ENCODE peak calls at places on chromosomes 13 and 19, in four cellular contexts. One of them, this sample, is unnamed.

GRCh38 chr13:77859450-77859849 is 59.2 kb downstream of the EDNRB start:
- DNase-seq in breast epithelium: no peak
- DNase-seq in activated CD8-positive, alpha-beta T cell treated with anti-CD3 and anti-CD28 coated beads for 36 hours: no peak
- DNase-seq in osteocyte: no peak
- DNase-seq in this sample: no peak

GRCh38 chr19:45492627-45493470 is 4.0 kb downstream of the RTN2 start:
- DNase-seq in breast epithelium: peak
- DNase-seq in osteocyte: no peak
- DNase-seq in activated CD8-positive, alpha-beta T cell treated with anti-CD3 and anti-CD28 coated beads for 36 hours: no peak
- DNase-seq in this sample: no peak

GRCh38 chr13:92320323-92320722 is 906.3 kb upstream of the GPC6 start:
- DNase-seq in osteocyte: no peak
- DNase-seq in breast epithelium: no peak
- DNase-seq in activated CD8-positive, alpha-beta T cell treated with anti-CD3 and anti-CD28 coated beads for 36 hours: no peak
- DNase-seq in this sample: no peak

GRCh38 chr13:27308941-27309340 is 38.3 kb downstream of the RASL11A start:
- DNase-seq in osteocyte: no peak
- DNase-seq in breast epithelium: no peak
- DNase-seq in activated CD8-positive, alpha-beta T cell treated with anti-CD3 and anti-CD28 coated beads for 36 hours: no peak
- DNase-seq in this sample: no peak

GRCh38 chr19:45499196-45500180 is 1.2 kb downstream of the PPM1N start:
- DNase-seq in osteocyte: no peak
- DNase-seq in activated CD8-positive, alpha-beta T cell treated with anti-CD3 and anti-CD28 coated beads for 36 hours: peak
- DNase-seq in breast epithelium: no peak
- DNase-seq in this sample: peak

GRCh38 chr19:49553451-49554271 is 25.9 kb downstream of the RCN3 start:
- DNase-seq in activated CD8-positive, alpha-beta T cell treated with anti-CD3 and anti-CD28 coated beads for 36 hours: peak
- DNase-seq in osteocyte: no peak
- DNase-seq in breast epithelium: no peak
- DNase-seq in this sample: no peak

GRCh38 chr19:52942371-52943133 is 19.3 kb upstream of the ZNF888 start:
- DNase-seq in activated CD8-positive, alpha-beta T cell treated with anti-CD3 and anti-CD28 coated beads for 36 hours: peak
- DNase-seq in osteocyte: peak
- DNase-seq in breast epithelium: peak
- DNase-seq in this sample: peak

GRCh38 chr13:48585456-48585840 is 52.6 kb upstream of the RCBTB2 start:
- DNase-seq in activated CD8-positive, alpha-beta T cell treated with anti-CD3 and anti-CD28 coated beads for 36 hours: no peak
- DNase-seq in breast epithelium: peak
- DNase-seq in osteocyte: no peak
- DNase-seq in this sample: peak

GRCh38 chr13:36872621-36873020 is 47.4 kb downstream of the SMAD9 start:
- DNase-seq in osteocyte: no peak
- DNase-seq in activated CD8-positive, alpha-beta T cell treated with anti-CD3 and anti-CD28 coated beads for 36 hours: no peak
- DNase-seq in breast epithelium: no peak
- DNase-seq in this sample: no peak

GRCh38 chr13:48591889-48592725 is 59.2 kb upstream of the RCBTB2 start:
- DNase-seq in osteocyte: no peak
- DNase-seq in activated CD8-positive, alpha-beta T cell treated with anti-CD3 and anti-CD28 coated beads for 36 hours: no peak
- DNase-seq in breast epithelium: no peak
- DNase-seq in this sample: no peak

GRCh38 chr19:15666186-15666585 is 6.7 kb upstream of the CYP4F12 start:
- DNase-seq in breast epithelium: no peak
- DNase-seq in osteocyte: peak
- DNase-seq in activated CD8-positive, alpha-beta T cell treated with anti-CD3 and anti-CD28 coated beads for 36 hours: no peak
- DNase-seq in this sample: no peak

GRCh38 chr13:114077938-114078335 is 54.5 kb downstream of the RASA3 start:
- DNase-seq in activated CD8-positive, alpha-beta T cell treated with anti-CD3 and anti-CD28 coated beads for 36 hours: no peak
- DNase-seq in breast epithelium: no peak
- DNase-seq in osteocyte: no peak
- DNase-seq in this sample: no peak

GRCh38 chr19:31350693-31351211 is 1.5 kb upstream of the TSHZ3 start:
- DNase-seq in breast epithelium: no peak
- DNase-seq in osteocyte: peak
- DNase-seq in activated CD8-positive, alpha-beta T cell treated with anti-CD3 and anti-CD28 coated beads for 36 hours: peak
- DNase-seq in this sample: peak

GRCh38 chr13:83995930-83996329 is 113.7 kb upstream of the SLITRK1 start:
- DNase-seq in breast epithelium: no peak
- DNase-seq in activated CD8-positive, alpha-beta T cell treated with anti-CD3 and anti-CD28 coated beads for 36 hours: no peak
- DNase-seq in osteocyte: no peak
- DNase-seq in this sample: no peak

GRCh38 chr19:39428309-39429112 is 7.2 kb downstream of the RPS16 start:
- DNase-seq in breast epithelium: no peak
- DNase-seq in activated CD8-positive, alpha-beta T cell treated with anti-CD3 and anti-CD28 coated beads for 36 hours: no peak
- DNase-seq in osteocyte: peak
- DNase-seq in this sample: no peak

GRCh38 chr19:17579523-17580244 is 24.2 kb downstream of the COLGALT1 start:
- DNase-seq in breast epithelium: no peak
- DNase-seq in osteocyte: no peak
- DNase-seq in activated CD8-positive, alpha-beta T cell treated with anti-CD3 and anti-CD28 coated beads for 36 hours: peak
- DNase-seq in this sample: no peak

GRCh38 chr19:12628040-12629022 is 17.6 kb downstream of the ZNF791 start:
- DNase-seq in osteocyte: no peak
- DNase-seq in breast epithelium: no peak
- DNase-seq in activated CD8-positive, alpha-beta T cell treated with anti-CD3 and anti-CD28 coated beads for 36 hours: no peak
- DNase-seq in this sample: no peak

GRCh38 chr13:44436589-44437337 is 63.1 kb downstream of the SERP2 start:
- DNase-seq in breast epithelium: peak
- DNase-seq in osteocyte: peak
- DNase-seq in activated CD8-positive, alpha-beta T cell treated with anti-CD3 and anti-CD28 coated beads for 36 hours: peak
- DNase-seq in this sample: peak

GRCh38 chr13:47875206-47875605 is 125.9 kb downstream of the SUCLA2 start:
- DNase-seq in activated CD8-positive, alpha-beta T cell treated with anti-CD3 and anti-CD28 coated beads for 36 hours: no peak
- DNase-seq in osteocyte: no peak
- DNase-seq in breast epithelium: no peak
- DNase-seq in this sample: no peak

GRCh38 chr19:19606021-19606420 is 12.5 kb downstream of the PBX4 start:
- DNase-seq in activated CD8-positive, alpha-beta T cell treated with anti-CD3 and anti-CD28 coated beads for 36 hours: peak
- DNase-seq in osteocyte: no peak
- DNase-seq in breast epithelium: no peak
- DNase-seq in this sample: no peak

GRCh38 chr19:3632739-3633558 is 6.4 kb upstream of the CACTIN start:
- DNase-seq in osteocyte: no peak
- DNase-seq in breast epithelium: no peak
- DNase-seq in activated CD8-positive, alpha-beta T cell treated with anti-CD3 and anti-CD28 coated beads for 36 hours: no peak
- DNase-seq in this sample: no peak

GRCh38 chr13:46717275-46717674 is 79.7 kb downstream of the ESD start:
- DNase-seq in breast epithelium: no peak
- DNase-seq in osteocyte: no peak
- DNase-seq in activated CD8-positive, alpha-beta T cell treated with anti-CD3 and anti-CD28 coated beads for 36 hours: no peak
- DNase-seq in this sample: no peak

GRCh38 chr13:20815469-20815868 is 41.7 kb upstream of the EEF1AKMT1 start:
- DNase-seq in breast epithelium: no peak
- DNase-seq in osteocyte: no peak
- DNase-seq in activated CD8-positive, alpha-beta T cell treated with anti-CD3 and anti-CD28 coated beads for 36 hours: no peak
- DNase-seq in this sample: no peak

GRCh38 chr13:101181076-101181685 is 235.1 kb downstream of the NALCN start:
- DNase-seq in activated CD8-positive, alpha-beta T cell treated with anti-CD3 and anti-CD28 coated beads for 36 hours: no peak
- DNase-seq in breast epithelium: no peak
- DNase-seq in osteocyte: no peak
- DNase-seq in this sample: no peak

GRCh38 chr19:8143041-8143440 is 6.4 kb downstream of the FBN3 start:
- DNase-seq in osteocyte: no peak
- DNase-seq in breast epithelium: no peak
- DNase-seq in activated CD8-positive, alpha-beta T cell treated with anti-CD3 and anti-CD28 coated beads for 36 hours: no peak
- DNase-seq in this sample: no peak

GRCh38 chr19:16036941-16037340 is 39.4 kb upstream of the TPM4 start:
- DNase-seq in osteocyte: no peak
- DNase-seq in breast epithelium: no peak
- DNase-seq in activated CD8-positive, alpha-beta T cell treated with anti-CD3 and anti-CD28 coated beads for 36 hours: no peak
- DNase-seq in this sample: no peak

GRCh38 chr19:35120492-35120891 is 4.9 kb downstream of the FXYD3 start:
- DNase-seq in breast epithelium: no peak
- DNase-seq in osteocyte: no peak
- DNase-seq in activated CD8-positive, alpha-beta T cell treated with anti-CD3 and anti-CD28 coated beads for 36 hours: no peak
- DNase-seq in this sample: no peak

GRCh38 chr19:43847884-43848283 is 20.8 kb downstream of the ZNF283 start:
- DNase-seq in activated CD8-positive, alpha-beta T cell treated with anti-CD3 and anti-CD28 coated beads for 36 hours: no peak
- DNase-seq in breast epithelium: no peak
- DNase-seq in osteocyte: no peak
- DNase-seq in this sample: no peak

GRCh38 chr13:34349091-34349722 is 531.3 kb downstream of the RFC3 start:
- DNase-seq in osteocyte: peak
- DNase-seq in breast epithelium: peak
- DNase-seq in activated CD8-positive, alpha-beta T cell treated with anti-CD3 and anti-CD28 coated beads for 36 hours: no peak
- DNase-seq in this sample: no peak

GRCh38 chr13:92255533-92255932 is 857.1 kb downstream of the GPC5 start:
- DNase-seq in activated CD8-positive, alpha-beta T cell treated with anti-CD3 and anti-CD28 coated beads for 36 hours: no peak
- DNase-seq in breast epithelium: no peak
- DNase-seq in osteocyte: no peak
- DNase-seq in this sample: no peak

GRCh38 chr13:25453966-25454365 is 82.2 kb downstream of the ATP8A2 start:
- DNase-seq in osteocyte: no peak
- DNase-seq in activated CD8-positive, alpha-beta T cell treated with anti-CD3 and anti-CD28 coated beads for 36 hours: no peak
- DNase-seq in breast epithelium: no peak
- DNase-seq in this sample: no peak

GRCh38 chr19:19171821-19172532 is 1.9 kb upstream of the MEF2B start:
- DNase-seq in breast epithelium: no peak
- DNase-seq in activated CD8-positive, alpha-beta T cell treated with anti-CD3 and anti-CD28 coated beads for 36 hours: no peak
- DNase-seq in osteocyte: no peak
- DNase-seq in this sample: no peak

GRCh38 chr13:93561553-93561952 is 334.9 kb downstream of the GPC6 start:
- DNase-seq in breast epithelium: no peak
- DNase-seq in osteocyte: no peak
- DNase-seq in activated CD8-positive, alpha-beta T cell treated with anti-CD3 and anti-CD28 coated beads for 36 hours: no peak
- DNase-seq in this sample: no peak

GRCh38 chr13:65497265-65497664 is 1732.9 kb downstream of the PCDH9 start:
- DNase-seq in osteocyte: no peak
- DNase-seq in breast epithelium: no peak
- DNase-seq in activated CD8-positive, alpha-beta T cell treated with anti-CD3 and anti-CD28 coated beads for 36 hours: no peak
- DNase-seq in this sample: no peak

GRCh38 chr19:31346184-31346583 is 3.1 kb downstream of the TSHZ3 start:
- DNase-seq in activated CD8-positive, alpha-beta T cell treated with anti-CD3 and anti-CD28 coated beads for 36 hours: no peak
- DNase-seq in breast epithelium: no peak
- DNase-seq in osteocyte: no peak
- DNase-seq in this sample: no peak

GRCh38 chr13:35039012-35039411 is 96.9 kb downstream of the NBEA start:
- DNase-seq in osteocyte: no peak
- DNase-seq in activated CD8-positive, alpha-beta T cell treated with anti-CD3 and anti-CD28 coated beads for 36 hours: no peak
- DNase-seq in breast epithelium: no peak
- DNase-seq in this sample: no peak